ENCODE peak calls at places on chromosomes 11 and 22, in ten cellular contexts. Y is GM23248; F is tibial nerve; C is PC-3; S is lower lobe of right lung; V is HCT116; Q is esophagus squamous epithelium; E is endothelial cell of umbilical vein; A is SJSA1; J is CD8-positive, alpha-beta T cell. G is an unnamed sample.
A peak's percentile ranks its signal among the peaks of the same experiment; 100 is the strongest.

GRCh38 chr22:42991010-42991651 is 23.8 kb downstream of the PACSIN2 start:
- DNase-seq in Y (peak; percentile 92), V (no peak), E (no peak), S (no peak), C (peak; percentile 50), J (no peak), F (no peak), A (peak; percentile 90), Q (no peak), G (peak; percentile 69)

GRCh38 chr22:24265734-24266133 is 4.9 kb upstream of the SPECC1L start:
- DNase-seq in E (no peak), Y (no peak), J (no peak), Q (no peak), F (no peak), V (no peak), A (no peak), S (no peak), C (no peak), G (no peak)

GRCh38 chr11:58428021-58428420 is at the start of gene OR5B2:
- DNase-seq in C (no peak), Y (no peak), J (no peak), V (no peak), Q (no peak), E (no peak), F (no peak), A (no peak), S (no peak), G (no peak)

GRCh38 chr11:113986351-113987140 is 11.6 kb downstream of the HTR3A start:
- DNase-seq in Y (no peak), Q (no peak), E (no peak), C (no peak), V (no peak), J (no peak), F (no peak), A (no peak), S (no peak), G (no peak)

GRCh38 chr11:27215471-27216267 is 147.3 kb downstream of the CCDC34 start:
- DNase-seq in S (peak; percentile 76), V (no peak), C (no peak), J (no peak), Q (no peak), F (no peak), A (no peak), E (peak; percentile 88), Y (no peak), G (no peak)

GRCh38 chr11:73555615-73556014 is 42.3 kb downstream of the FAM168A start:
- DNase-seq in S (no peak), J (no peak), Q (no peak), C (no peak), E (no peak), A (no peak), F (no peak), V (no peak), Y (no peak), G (no peak)

GRCh38 chr11:8814209-8814922 is 96.6 kb upstream of the AKIP1 start:
- DNase-seq in C (peak; percentile 70), A (no peak), S (no peak), Y (peak; percentile 57), E (peak; percentile 7), F (no peak), Q (no peak), J (no peak), V (no peak), G (peak; percentile 38)

GRCh38 chr11:128341280-128341679 is 246.1 kb downstream of the ETS1 start:
- DNase-seq in C (peak; percentile 83), F (no peak), Q (no peak), V (no peak), J (peak; percentile 67), Y (peak; percentile 25), S (no peak), A (no peak), E (peak; percentile 55), G (no peak)

GRCh38 chr11:12130180-12130980 is 20.0 kb downstream of the MICAL2 start:
- DNase-seq in E (no peak), F (no peak), J (no peak), C (no peak), S (no peak), Y (no peak), Q (no peak), V (no peak), A (no peak), G (peak; percentile 55)

GRCh38 chr11:114296190-114296978 is at the start of gene NNMT:
- DNase-seq in A (peak; percentile 66), E (peak; percentile 97), Q (no peak), S (peak; percentile 63), J (no peak), V (no peak), C (peak; percentile 60), Y (peak; percentile 98), F (peak; percentile 75), G (peak; percentile 31)

GRCh38 chr11:30025396-30026139 is 8.7 kb upstream of the KCNA4 start:
- DNase-seq in Y (no peak), A (no peak), F (no peak), V (no peak), S (no peak), E (no peak), C (no peak), J (no peak), Q (no peak), G (no peak)

GRCh38 chr22:17647996-17648395 is 9.4 kb downstream of the BCL2L13 start:
- DNase-seq in J (no peak), F (no peak), C (no peak), Y (peak; percentile 21), Q (no peak), S (no peak), E (no peak), V (no peak), A (no peak), G (no peak)

DNA sequence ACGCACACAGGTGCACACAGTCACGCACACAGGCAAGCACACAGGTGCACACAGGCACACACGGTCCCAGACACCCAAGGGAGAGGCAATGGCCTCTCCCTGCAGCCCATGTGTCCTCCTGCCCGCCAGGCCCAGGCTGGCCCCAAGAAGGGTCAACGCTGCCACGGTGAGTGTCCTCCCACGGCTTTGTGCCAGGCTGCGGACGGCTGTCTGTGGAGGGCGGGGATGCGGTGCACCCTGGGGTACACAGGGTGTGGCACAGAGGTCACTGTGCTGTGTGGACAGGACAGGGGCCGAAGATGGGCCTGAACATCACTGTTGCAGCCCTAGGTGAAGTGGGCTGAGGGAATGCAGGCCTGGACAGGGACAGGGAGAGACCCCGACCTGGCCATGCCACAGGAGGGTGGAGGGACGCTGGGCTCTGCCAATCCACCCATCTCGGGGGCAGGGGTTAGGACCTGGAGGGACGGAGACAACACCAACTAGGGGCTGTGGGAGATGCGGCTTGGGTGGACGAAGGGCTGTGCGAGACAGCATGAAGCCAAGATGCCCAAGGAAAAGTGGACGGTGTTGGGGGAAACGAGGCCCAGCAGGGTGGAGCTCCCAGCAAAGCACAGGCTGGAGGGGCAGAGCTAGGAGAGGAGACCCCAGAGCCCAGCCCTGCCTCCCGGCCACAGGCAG is 523.8 kb downstream of the BRD1 start:
- DNase-seq in A (no peak), Y (no peak), E (no peak), J (peak; percentile 6), C (no peak), V (no peak), F (no peak), Q (no peak), S (no peak), G (no peak)
- H3K9me3 ChIP-seq in A (peaks cover 13% of the 10 kb centered on the region), Y (no peaks in the 10 kb centered on the region), E (no peaks in the 10 kb centered on the region), J (no peaks in the 10 kb centered on the region), C (no peaks in the 10 kb centered on the region), V (no peaks in the 10 kb centered on the region), F (no peaks in the 10 kb centered on the region), Q (no peaks in the 10 kb centered on the region), S (no peaks in the 10 kb centered on the region), G (no peaks in the 10 kb centered on the region)

DNA sequence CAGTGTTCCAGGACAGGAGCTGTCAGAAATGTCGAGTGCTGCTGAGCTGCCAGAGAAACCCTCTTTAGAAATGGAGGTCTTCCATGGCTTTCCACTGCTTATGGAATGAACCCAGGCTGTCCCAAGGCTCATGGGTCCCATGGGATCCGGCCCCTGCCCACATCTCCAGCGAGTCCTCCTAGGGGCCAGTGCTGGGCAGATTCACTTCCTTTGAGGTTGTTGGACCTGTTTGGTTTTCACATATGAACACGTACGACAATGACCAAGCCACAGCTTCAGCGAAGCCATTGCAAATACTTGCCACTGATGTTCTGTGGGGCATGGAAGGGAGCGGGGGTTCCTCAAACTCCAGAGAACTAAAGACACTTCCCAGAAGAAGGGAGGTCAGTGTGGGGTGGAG is 483.3 kb downstream of the TBC1D22A start:
- DNase-seq in J (no peak), Q (no peak), C (no peak), F (no peak), E (no peak), V (no peak), S (no peak), Y (no peak), A (no peak), G (no peak)
- H3K9me3 ChIP-seq in J (no peaks in the 10 kb centered on the region), Q (no peaks in the 10 kb centered on the region), C (no peaks in the 10 kb centered on the region), F (no peaks in the 10 kb centered on the region), E (no peaks in the 10 kb centered on the region), V (peaks cover 4% of the 10 kb centered on the region), S (peaks cover 4% of the 10 kb centered on the region), Y (peaks cover 5% of the 10 kb centered on the region), A (peaks cover 3% of the 10 kb centered on the region), G (no peaks in the 10 kb centered on the region)

GRCh38 chr11:91907225-91907624 is 317.4 kb upstream of the FAT3 start:
- DNase-seq in V (no peak), F (no peak), A (no peak), Q (no peak), Y (no peak), E (no peak), S (no peak), J (no peak), C (no peak), G (no peak)

GRCh38 chr11:91904792-91905785 is 319.5 kb upstream of the FAT3 start:
- DNase-seq in J (no peak), A (no peak), Q (no peak), Y (no peak), S (no peak), C (no peak), F (no peak), V (no peak), E (no peak), G (no peak)
- H3K9me3 ChIP-seq in J (no peaks in the 10 kb centered on the region), A (no peaks in the 10 kb centered on the region), Q (no peaks in the 10 kb centered on the region), Y (no peaks in the 10 kb centered on the region), S (no peaks in the 10 kb centered on the region), C (peaks cover 4% of the 10 kb centered on the region), F (no peaks in the 10 kb centered on the region), V (no peaks in the 10 kb centered on the region), E (no peaks in the 10 kb centered on the region), G (no peaks in the 10 kb centered on the region)

GRCh38 chr22:49690454-49690853 is 137.2 kb downstream of the BRD1 start:
- DNase-seq in A (peak; percentile 41), S (no peak), C (no peak), F (no peak), V (no peak), J (no peak), E (no peak), Y (no peak), Q (no peak), G (no peak)

GRCh38 chr22:49687786-49688515 is 139.7 kb downstream of the BRD1 start:
- DNase-seq in V (no peak), F (no peak), C (no peak), A (no peak), E (no peak), J (no peak), Y (no peak), Q (no peak), S (no peak), G (no peak)

GRCh38 chr22:49689858-49690257 is 137.8 kb downstream of the BRD1 start:
- DNase-seq in V (no peak), Y (no peak), A (no peak), J (no peak), S (no peak), Q (no peak), E (no peak), C (no peak), F (no peak), G (no peak)

GRCh38 chr22:49688516-49689254 is 139.0 kb downstream of the BRD1 start:
- DNase-seq in E (no peak), Q (no peak), A (no peak), S (no peak), V (no peak), C (no peak), J (no peak), Y (no peak), F (no peak), G (no peak)

GRCh38 chr22:49689255-49689770 is 138.4 kb downstream of the BRD1 start:
- DNase-seq in Q (no peak), J (no peak), C (no peak), F (no peak), E (no peak), S (no peak), A (no peak), Y (no peak), V (no peak), G (no peak)
- H3K9me3 ChIP-seq in Q (no peaks in the 10 kb centered on the region), J (no peaks in the 10 kb centered on the region), C (no peaks in the 10 kb centered on the region), F (no peaks in the 10 kb centered on the region), E (no peaks in the 10 kb centered on the region), S (no peaks in the 10 kb centered on the region), A (no peaks in the 10 kb centered on the region), Y (no peaks in the 10 kb centered on the region), V (no peaks in the 10 kb centered on the region), G (no peaks in the 10 kb centered on the region)